ENCODE peak calls at places on chromosomes 7 and 10, in eight cellular contexts. W is fibroblast of pulmonary artery; F is trophoblast cell; D is activated naive CD4-positive, alpha-beta T cell treated with anti-CD3 and anti-CD28 coated beads for 36 hours; U is AG04450; X is CD4-positive, CD25-positive, alpha-beta regulatory T cell; E is ACHN; C is AG20443. Q is an unnamed sample.

GRCh38 chr7:31172071-31172470 is 120.0 kb downstream of the ADCYAP1R1 start:
- DNase-seq in W (no peak), F (peak), D (no peak), U (no peak), X (no peak), E (no peak), C (no peak), Q (no peak)

GRCh38 chr7:120856621-120857352 is 1.2 kb downstream of the TSPAN12 start:
- DNase-seq in W (peak), F (peak), D (peak), U (no peak), X (peak), E (peak), C (peak), Q (peak)

GRCh38 chr7:149010451-149010850 is 17.9 kb downstream of the PDIA4 start:
- DNase-seq in W (no peak), F (no peak), D (no peak), U (no peak), X (no peak), E (no peak), C (no peak), Q (no peak)

GRCh38 chr7:15086171-15086745 is 183.7 kb upstream of the DGKB start:
- DNase-seq in W (peak), F (no peak), D (no peak), U (no peak), X (no peak), E (peak), C (no peak), Q (no peak)

GRCh38 chr7:95599069-95599468 is 2.8 kb upstream of the PDK4 start:
- DNase-seq in W (no peak), F (no peak), D (no peak), U (no peak), X (no peak), E (no peak), C (no peak), Q (no peak)

GRCh38 chr7:115600196-115600595 is 430.4 kb downstream of the TFEC start:
- DNase-seq in W (no peak), F (no peak), D (no peak), U (no peak), X (no peak), E (no peak), C (peak), Q (no peak)

GRCh38 chr10:105950410-105950809 is 1214.1 kb downstream of the SORCS1 start:
- DNase-seq in W (peak), F (no peak), D (peak), U (no peak), X (peak), E (peak), C (peak), Q (peak)

GRCh38 chr7:48299580-48300169 is 128.4 kb downstream of the ABCA13 start:
- DNase-seq in W (peak), F (peak), D (peak), U (peak), X (peak), E (peak), C (peak), Q (peak)

GRCh38 chr10:130932326-130933007 is 379.1 kb downstream of the TCERG1L start:
- DNase-seq in W (no peak), F (no peak), D (no peak), U (no peak), X (no peak), E (no peak), C (no peak), Q (no peak)

GRCh38 chr7:156386097-156386496 is 254.5 kb upstream of the RNF32 start:
- DNase-seq in W (no peak), F (no peak), D (no peak), U (no peak), X (no peak), E (peak), C (no peak), Q (no peak)

GRCh38 chr10:53697038-53697437 is 924.5 kb upstream of the MBL2 start:
- DNase-seq in W (no peak), F (peak), D (no peak), U (no peak), X (no peak), E (peak), C (no peak), Q (peak)

GRCh38 chr7:47946581-47947354 is 1.5 kb downstream of the PKD1L1 start:
- DNase-seq in W (no peak), F (no peak), D (no peak), U (no peak), X (no peak), E (no peak), C (no peak), Q (no peak)

GRCh38 chr7:18495412-18496335 is at the start of gene HDAC9:
- DNase-seq in W (peak), F (no peak), D (no peak), U (no peak), X (no peak), E (peak), C (peak), Q (peak)

GRCh38 chr7:65239707-65240352 is 133.8 kb upstream of the ZNF92 start:
- DNase-seq in W (peak), F (no peak), D (no peak), U (no peak), X (no peak), E (peak), C (peak), Q (peak)

GRCh38 chr10:122044045-122044661 is 55.2 kb downstream of the TACC2 start:
- DNase-seq in W (no peak), F (no peak), D (no peak), U (no peak), X (no peak), E (no peak), C (no peak), Q (no peak)

GRCh38 chr7:69962077-69962855 is 364.0 kb downstream of the AUTS2 start:
- DNase-seq in W (peak), F (no peak), D (no peak), U (no peak), X (no peak), E (no peak), C (no peak), Q (no peak)

GRCh38 chr10:91642831-91643692 is 10.2 kb upstream of the PPP1R3C start:
- DNase-seq in W (no peak), F (no peak), D (no peak), U (no peak), X (no peak), E (peak), C (peak), Q (peak)

GRCh38 chr10:132023092-132023811 is 41.5 kb upstream of the BNIP3 start:
- DNase-seq in W (peak), F (peak), D (peak), U (peak), X (peak), E (peak), C (peak), Q (peak)